ENCODE peak calls at places on chromosomes 4 and X, in five cellular contexts. T is lower lobe of right lung, F is astrocyte, E is cardiac muscle cell, G is heart left ventricle. S is an unnamed sample.

GRCh38 chr4:100486496-100486895 is 31.3 kb downstream of the EMCN start:
- DNase-seq in T (no peak), F (no peak), E (no peak), G (no peak), S (no peak)

GRCh38 chrX:131588995-131589394 is 45.1 kb downstream of the OR13H1 start:
- DNase-seq in T (no peak), F (peak; percentile 65), E (no peak), G (no peak), S (no peak)

GRCh38 chr4:76526585-76526990 is 91.6 kb downstream of the SHROOM3 start:
- DNase-seq in T (no peak), F (peak; percentile 79), E (peak; percentile 82), G (no peak), S (peak; percentile 26)

GRCh38 chr4:64617813-64618212 is 208.6 kb upstream of the TECRL start:
- DNase-seq in T (no peak), F (peak; percentile 20), E (no peak), G (no peak), S (no peak)

GRCh38 chr4:184401397-184402171 is 72.8 kb downstream of the IRF2 start:
- DNase-seq in T (no peak), F (peak; percentile 54), E (no peak), G (no peak), S (no peak)

GRCh38 chr4:185847352-185848078 is 35.5 kb upstream of the SORBS2 start:
- DNase-seq in T (no peak), F (peak; percentile 84), E (peak; percentile 72), G (peak; percentile 88), S (peak; percentile 84)

GRCh38 chr4:40264995-40265909 is 68.4 kb downstream of the RHOH start:
- DNase-seq in T (no peak), F (peak; percentile 46), E (peak; percentile 38), G (no peak), S (peak; percentile 38)

GRCh38 chrX:65451663-65452062 is 82.9 kb downstream of the LAS1L start:
- DNase-seq in T (no peak), F (no peak), E (peak; percentile 26), G (no peak), S (no peak)

GRCh38 chr4:20391224-20391623 is 139.5 kb downstream of the SLIT2 start:
- DNase-seq in T (no peak), F (peak; percentile 62), E (no peak), G (no peak), S (peak; percentile 53)

GRCh38 chr4:7419961-7420660 is 14.6 kb downstream of the PSAPL1 start:
- DNase-seq in T (no peak), F (no peak), E (no peak), G (no peak), S (no peak)

GRCh38 chr4:54877006-54877405 is 219.2 kb downstream of the KIT start:
- DNase-seq in T (no peak), F (peak; percentile 56), E (no peak), G (no peak), S (peak; percentile 57)

GRCh38 chr4:94341468-94341867 is 1.2 kb downstream of the HPGDS start:
- DNase-seq in T (no peak), F (no peak), E (no peak), G (no peak), S (peak; percentile 9)
- H3K4me3 ChIP-seq in T (no peak overlapping the region), F (no peak overlapping the region), E (no peak overlapping the region), G (no peak overlapping the region), S (no peak overlapping the region)

DNA sequence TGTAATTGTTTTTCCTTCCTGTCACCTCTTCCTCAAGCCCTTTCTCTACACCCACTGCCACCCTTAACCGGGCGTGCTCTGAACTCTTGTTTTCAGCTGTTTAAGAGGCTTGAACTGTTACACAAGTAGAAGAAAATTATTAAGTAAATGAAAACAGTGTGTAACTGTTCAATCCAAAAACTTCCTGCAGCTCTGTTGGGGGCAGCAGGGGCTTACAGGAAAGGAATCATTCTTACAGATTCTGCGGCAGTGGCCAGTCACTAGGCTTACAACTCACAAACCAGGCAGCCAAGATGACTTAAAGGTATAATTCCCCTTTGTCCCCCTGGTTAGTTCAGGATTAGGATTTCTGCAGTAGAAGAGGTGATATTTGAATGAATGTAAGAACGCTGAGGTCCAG is 70.2 kb upstream of the ETNPPL start:
- DNase-seq in T (no peak), F (no peak), E (no peak), G (no peak), S (peak; percentile 77)
- TF ChIP-seq CTCF in T (no peak), F (peak; percentile 41), E (peak; percentile 40), G (no peak), S (no peak)

GRCh38 chrX:331772-332495 is 13.3 kb upstream of the GTPBP6 start:
- DNase-seq in T (peak; percentile 43), F (no peak), E (no peak), G (no peak), S (no peak)
- H3K4me3 ChIP-seq in T (no peak overlapping the region), F (peak overlapping the region; percentile 13), E (no peak overlapping the region), G (no peak overlapping the region), S (no peak overlapping the region)

DNA sequence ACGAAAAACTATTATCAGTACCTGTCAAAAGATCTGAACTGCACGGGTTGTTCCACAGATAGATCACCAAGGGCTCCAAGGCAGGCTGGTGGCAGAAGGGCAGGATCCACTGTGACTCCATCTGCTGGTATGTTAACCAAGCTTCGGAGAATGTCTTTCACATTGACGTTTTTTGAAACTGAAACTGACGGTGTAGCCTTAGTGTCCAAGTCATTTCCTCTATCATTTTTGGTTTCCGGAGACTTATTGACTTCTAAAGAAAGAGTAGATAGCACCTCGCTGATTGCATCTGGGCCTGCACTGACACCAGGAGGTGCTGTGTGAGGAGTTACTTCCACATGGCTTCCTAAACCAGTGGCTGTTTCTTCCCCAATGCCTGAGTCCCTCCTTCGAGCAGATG is 186.9 kb downstream of the LRBA start:
- DNase-seq in T (no peak), F (no peak), E (no peak), G (no peak), S (no peak)
- TF ChIP-seq CTCF in T (no peak), F (no peak), E (no peak), G (no peak), S (no peak)

GRCh38 chr4:87144346-87144745 is 76.1 kb downstream of the KLHL8 start:
- DNase-seq in T (no peak), F (peak; percentile 36), E (no peak), G (no peak), S (no peak)

GRCh38 chr4:87141428-87141827 is 79.0 kb downstream of the KLHL8 start:
- DNase-seq in T (no peak), F (no peak), E (no peak), G (no peak), S (no peak)
- H3K4me3 ChIP-seq in T (no peak overlapping the region), F (no peak overlapping the region), E (no peak overlapping the region), G (no peak overlapping the region), S (no peak overlapping the region)

GRCh38 chr4:78776031-78776728 is at the start of gene BMP2K:
- DNase-seq in T (peak; percentile 85), F (peak; percentile 48), E (peak; percentile 90), G (peak; percentile 85), S (peak; percentile 70)
- TF ChIP-seq CTCF in T (peak; percentile 10), F (no peak), E (no peak), G (no peak), S (no peak)

GRCh38 chr4:51884055-51884454 is 41.1 kb downstream of the DCUN1D4 start:
- DNase-seq in T (no peak), F (no peak), E (no peak), G (no peak), S (no peak)
- H3K4me3 ChIP-seq in T (no peak overlapping the region), F (no peak overlapping the region), E (no peak overlapping the region), G (no peak overlapping the region), S (no peak overlapping the region)